ENCODE peak calls at places on chromosomes 7 and 10, in five cellular contexts. Y is heart left ventricle; Q is psoas muscle; G is CD8-positive, alpha-beta memory T cell; U is NB4. J is an unnamed sample.

GRCh38 chr7:44563171-44563679 is 10.5 kb downstream of the DDX56 start:
- DNase-seq in Y (no peak), Q (no peak), G (no peak), U (no peak), J (no peak)

GRCh38 chr10:97520978-97521761 is 22.4 kb downstream of the UBTD1 start:
- DNase-seq in Y (no peak), Q (no peak), G (no peak), U (no peak), J (no peak)

GRCh38 chr7:80466638-80467037 is 45.2 kb downstream of the GNAT3 start:
- DNase-seq in Y (no peak), Q (no peak), G (no peak), U (no peak), J (no peak)

GRCh38 chr7:65269150-65269856 is 104.4 kb upstream of the ZNF92 start:
- DNase-seq in Y (no peak), Q (no peak), G (no peak), U (peak; percentile 93), J (no peak)

GRCh38 chr7:116311816-116312471 is 101.6 kb downstream of the TES start:
- DNase-seq in Y (no peak), Q (no peak), G (no peak), U (no peak), J (no peak)

GRCh38 chr10:97608991-97609561 is 19.6 kb downstream of the C10orf62 start:
- DNase-seq in Y (peak; percentile 74), Q (peak; percentile 79), G (no peak), U (no peak), J (no peak)

GRCh38 chr7:108589874-108590273 is 20.2 kb downstream of the DNAJB9 start:
- DNase-seq in Y (no peak), Q (no peak), G (no peak), U (no peak), J (no peak)

GRCh38 chr7:32910195-32910594 is 18.6 kb upstream of the KBTBD2 start:
- DNase-seq in Y (no peak), Q (no peak), G (no peak), U (no peak), J (no peak)

GRCh38 chr7:73896454-73896853 is 35.5 kb downstream of the TMEM270 start:
- DNase-seq in Y (no peak), Q (peak; percentile 57), G (no peak), U (no peak), J (no peak)

GRCh38 chr7:75950111-75950681 is 35.2 kb downstream of the POR start:
- DNase-seq in Y (no peak), Q (no peak), G (no peak), U (no peak), J (no peak)

GRCh38 chr7:157235357-157236018 is 96.8 kb downstream of the UBE3C start:
- DNase-seq in Y (no peak), Q (no peak), G (no peak), U (no peak), J (peak; percentile 15)

GRCh38 chr10:124565565-124566221 is 104.1 kb downstream of the LHPP start:
- DNase-seq in Y (peak; percentile 72), Q (peak; percentile 76), G (no peak), U (peak; percentile 46), J (no peak)

GRCh38 chr7:116395125-116395791 is 104.3 kb upstream of the CAV2 start:
- DNase-seq in Y (no peak), Q (no peak), G (no peak), U (no peak), J (peak; percentile 73)

GRCh38 chr7:70681111-70681846 is 450.7 kb upstream of the GALNT17 start:
- DNase-seq in Y (no peak), Q (no peak), G (no peak), U (no peak), J (no peak)

GRCh38 chr7:79930604-79931003 is 204.0 kb upstream of the GNAI1 start:
- DNase-seq in Y (no peak), Q (no peak), G (no peak), U (no peak), J (peak; percentile 41)

GRCh38 chr10:1733720-1734119 is 3.6 kb downstream of the ADARB2 start:
- DNase-seq in Y (no peak), Q (no peak), G (no peak), U (no peak), J (no peak)

GRCh38 chr7:133364959-133365680 is 112.2 kb downstream of the EXOC4 start:
- DNase-seq in Y (no peak), Q (no peak), G (no peak), U (peak; percentile 25), J (no peak)

GRCh38 chr7:50822716-50823115 is 40.0 kb upstream of the GRB10 start:
- DNase-seq in Y (no peak), Q (no peak), G (no peak), U (no peak), J (no peak)

GRCh38 chr7:77413861-77414424 is 2.2 kb downstream of the GSAP start:
- DNase-seq in Y (no peak), Q (no peak), G (no peak), U (no peak), J (no peak)

GRCh38 chr7:2666588-2667250 is 21.3 kb upstream of the AMZ1 start:
- DNase-seq in Y (peak; percentile 30), Q (no peak), G (no peak), U (no peak), J (no peak)

GRCh38 chr10:71191459-71192113 is 20.8 kb upstream of the UNC5B start:
- DNase-seq in Y (no peak), Q (no peak), G (no peak), U (no peak), J (no peak)

GRCh38 chr7:102152672-102153585 is 133.7 kb upstream of the SH2B2 start:
- DNase-seq in Y (no peak), Q (no peak), G (no peak), U (no peak), J (no peak)

GRCh38 chr7:129024125-129024524 is 30.8 kb downstream of the TNPO3 start:
- DNase-seq in Y (no peak), Q (no peak), G (no peak), U (no peak), J (no peak)

GRCh38 chr10:55491712-55492111 is 690.7 kb upstream of the PCDH15 start:
- DNase-seq in Y (no peak), Q (no peak), G (no peak), U (no peak), J (no peak)

GRCh38 chr10:31319602-31320178 is 674 bp downstream of the ZEB1 start:
- DNase-seq in Y (no peak), Q (no peak), G (no peak), U (peak; percentile 25), J (no peak)

GRCh38 chr7:129729511-129729910 is 118.0 kb downstream of the NRF1 start:
- DNase-seq in Y (no peak), Q (no peak), G (no peak), U (no peak), J (no peak)

GRCh38 chr7:116087291-116087690 is 56.7 kb upstream of the TFEC start:
- DNase-seq in Y (no peak), Q (no peak), G (no peak), U (peak; percentile 20), J (no peak)

GRCh38 chr10:47367646-47368045 is 16.4 kb downstream of the ZNF488 start:
- DNase-seq in Y (no peak), Q (no peak), G (no peak), U (no peak), J (no peak)

GRCh38 chr10:94035982-94036663 is 42.4 kb downstream of the PLCE1 start:
- DNase-seq in Y (no peak), Q (no peak), G (no peak), U (no peak), J (no peak)

GRCh38 chr10:124231188-124232135 is 138.1 kb upstream of the CHST15 start:
- DNase-seq in Y (no peak), Q (no peak), G (peak; percentile 50), U (peak; percentile 44), J (no peak)

GRCh38 chr10:126568809-126569208 is 101.7 kb downstream of the C10orf90 start:
- DNase-seq in Y (no peak), Q (no peak), G (no peak), U (no peak), J (no peak)

GRCh38 chr10:126565871-126566270 is 104.6 kb downstream of the C10orf90 start:
- DNase-seq in Y (no peak), Q (no peak), G (no peak), U (no peak), J (no peak)

GRCh38 chr10:126571203-126571602 is 99.3 kb downstream of the C10orf90 start:
- DNase-seq in Y (no peak), Q (no peak), G (no peak), U (no peak), J (no peak)

GRCh38 chr10:126569513-126570447 is 100.7 kb downstream of the C10orf90 start:
- DNase-seq in Y (no peak), Q (no peak), G (no peak), U (no peak), J (peak; percentile 69)

GRCh38 chr10:126570631-126571170 is 99.8 kb downstream of the C10orf90 start:
- DNase-seq in Y (no peak), Q (no peak), G (no peak), U (no peak), J (no peak)
- H3K4me3 ChIP-seq in Y (no peak overlapping the region), Q (no peak overlapping the region), G (no peak overlapping the region), U (no peak overlapping the region), J (no peak overlapping the region)

GRCh38 chr10:3094565-3095168 is 27.3 kb downstream of the PFKP start:
- DNase-seq in Y (no peak), Q (no peak), G (no peak), U (no peak), J (no peak)
- H3K4me3 ChIP-seq in Y (no peak overlapping the region), Q (no peak overlapping the region), G (no peak overlapping the region), U (peak overlapping the region; percentile 22), J (no peak overlapping the region)

DNA sequence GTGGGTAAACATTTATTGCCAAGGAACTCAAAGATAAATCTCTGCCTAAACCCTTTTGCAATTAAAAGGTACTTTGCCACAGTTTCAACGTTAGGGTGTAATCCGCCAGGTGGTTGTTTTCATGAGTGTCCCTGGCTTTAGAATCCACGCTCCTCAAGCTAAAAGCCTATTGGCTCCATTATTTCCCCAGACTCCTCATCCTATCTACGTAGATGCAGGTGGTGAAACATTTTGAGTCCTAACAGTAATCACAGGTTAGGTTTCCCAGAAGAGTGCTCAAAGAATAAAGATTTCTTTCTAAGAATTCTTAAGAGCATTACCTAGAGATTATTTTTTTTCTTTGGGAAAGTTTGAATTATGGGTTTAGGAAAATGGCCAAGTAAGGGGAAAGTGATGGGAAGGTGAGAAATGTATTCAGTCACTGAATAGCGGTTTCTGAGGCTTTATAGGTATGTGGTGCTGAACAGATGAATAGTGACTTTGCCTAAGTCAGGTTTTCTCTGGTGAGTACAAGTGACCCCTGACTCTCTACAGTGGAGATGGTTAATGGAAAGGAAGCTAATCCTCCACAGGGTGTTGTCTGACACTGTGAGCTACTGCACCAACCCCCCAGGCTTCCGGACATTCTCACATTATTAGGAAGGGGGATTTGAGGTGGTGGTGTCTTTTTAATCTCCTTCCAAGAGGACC is 60.2 kb downstream of the NRP1 start:
- DNase-seq in Y (no peak), Q (no peak), G (no peak), U (no peak), J (no peak)
- H3K4me3 ChIP-seq in Y (no peak overlapping the region), Q (peak overlapping the region; percentile 60), G (no peak overlapping the region), U (no peak overlapping the region), J (no peak overlapping the region)

GRCh38 chr10:102118867-102119266 is 1.3 kb downstream of the LDB1 start:
- DNase-seq in Y (no peak), Q (no peak), G (no peak), U (peak; percentile 87), J (no peak)
- H3K4me3 ChIP-seq in Y (peak overlapping the region; percentile 96), Q (peak overlapping the region; percentile 87), G (peak overlapping the region; percentile 82), U (peak overlapping the region; percentile 71), J (peak overlapping the region; percentile 73)